ENCODE peak calls at places on chromosomes 3 and 15, in five cellular contexts. E is right atrium auricular region, W is RWPE2, S is neural progenitor cell, L is astrocyte. O is an unnamed sample.

GRCh38 chr15:29343229-29343628 is 73.6 kb upstream of the NSMCE3 start:
- DNase-seq in S (peak; percentile 54), E (no peak), W (no peak), L (no peak), O (no peak)

GRCh38 chr3:31840252-31840651 is 140.8 kb downstream of the OSBPL10 start:
- DNase-seq in L (no peak), W (no peak), S (no peak), E (no peak), O (peak; percentile 11)

GRCh38 chr15:61115679-61116078 is 113.4 kb downstream of the RORA start:
- DNase-seq in S (no peak), L (peak; percentile 23), W (no peak), E (no peak), O (no peak)

GRCh38 chr15:76330281-76330680 is 6.3 kb upstream of the ISL2 start:
- DNase-seq in W (no peak), L (no peak), E (peak; percentile 73), S (peak; percentile 76), O (no peak)

GRCh38 chr15:95447486-95447885 is 883.0 kb upstream of the NR2F2 start:
- DNase-seq in S (no peak), W (no peak), L (no peak), E (no peak), O (no peak)

GRCh38 chr3:38039899-38040261 is 872 bp downstream of the DLEC1 start:
- DNase-seq in W (no peak), E (peak; percentile 89), L (peak; percentile 25), S (peak; percentile 41), O (no peak)

GRCh38 chr3:126084667-126085180 is 800 bp upstream of the SLC41A3 start:
- DNase-seq in E (no peak), S (no peak), L (no peak), W (no peak), O (no peak)

GRCh38 chr15:92149029-92149428 is 244.7 kb upstream of the ST8SIA2 start:
- DNase-seq in E (no peak), W (peak; percentile 6), L (no peak), S (no peak), O (no peak)

GRCh38 chr3:171811913-171812321 is 1.6 kb upstream of the PLD1 start:
- DNase-seq in S (no peak), W (no peak), L (peak; percentile 48), E (no peak), O (no peak)

GRCh38 chr3:177787279-177788041 is 590.2 kb upstream of the TBL1XR1 start:
- DNase-seq in S (no peak), E (no peak), L (no peak), W (no peak), O (no peak)

GRCh38 chr3:78079514-78079913 is 1039.6 kb downstream of the ROBO2 start:
- DNase-seq in W (no peak), E (no peak), S (no peak), L (no peak), O (no peak)

GRCh38 chr3:189635385-189635784 is 4.2 kb downstream of the TP63 start:
- DNase-seq in L (no peak), W (no peak), E (no peak), S (peak; percentile 40), O (no peak)

GRCh38 chr3:45488581-45488980 is 100.2 kb downstream of the LARS2 start:
- DNase-seq in L (no peak), S (no peak), E (no peak), W (no peak), O (no peak)

GRCh38 chr3:45489730-45490309 is 101.4 kb downstream of the LARS2 start:
- DNase-seq in E (no peak), L (peak; percentile 18), S (no peak), W (no peak), O (no peak)

GRCh38 chr3:45487508-45487907 is 99.1 kb downstream of the LARS2 start:
- DNase-seq in E (no peak), S (no peak), L (no peak), W (no peak), O (no peak)

GRCh38 chr3:45486136-45486535 is 97.8 kb downstream of the LARS2 start:
- DNase-seq in W (no peak), L (peak; percentile 38), E (no peak), S (no peak), O (no peak)

DNA sequence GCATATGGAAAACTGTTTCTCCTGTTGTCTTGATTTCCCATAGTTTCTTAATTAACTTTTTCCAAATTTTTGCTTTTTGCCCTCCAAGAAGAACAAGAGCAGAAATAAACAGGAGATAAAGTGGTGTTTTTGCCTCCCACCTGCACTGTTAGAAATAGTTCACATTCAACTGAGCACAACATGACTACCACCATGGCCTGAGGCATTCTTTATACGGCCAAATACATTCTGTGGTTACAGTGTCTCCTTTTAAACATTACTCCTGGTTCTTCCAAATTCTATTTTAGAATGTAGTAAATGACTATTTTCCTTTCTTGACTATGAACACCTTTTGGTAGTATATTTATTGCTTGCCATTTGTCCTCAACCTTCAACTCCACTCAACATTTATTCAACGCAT is 98.5 kb downstream of the LARS2 start:
- DNase-seq in W (no peak), S (no peak), E (no peak), L (peak; percentile 44), O (no peak)
- H3K4me1 ChIP-seq in W (peaks cover 16% of the 10 kb centered on the region), S (no peaks in the 10 kb centered on the region), E (no peaks in the 10 kb centered on the region), L (peaks cover 4% of the 10 kb centered on the region), O (no peaks in the 10 kb centered on the region)

GRCh38 chr15:49621327-49622210 is 721 bp downstream of the DTWD1 start:
- DNase-seq in W (no peak), E (no peak), S (no peak), L (peak; percentile 23), O (no peak)

GRCh38 chr15:49624046-49624445 is 3.2 kb downstream of the DTWD1 start:
- DNase-seq in L (peak; percentile 94), W (no peak), S (no peak), E (no peak), O (no peak)

GRCh38 chr15:49620658-49621326 is at the start of the genes DTWD1 and FAM227B:
- DNase-seq in E (peak; percentile 95), S (peak; percentile 98), L (peak; percentile 98), W (peak; percentile 99), O (no peak)

GRCh38 chr15:49620174-49620573 is 444 bp downstream of the FAM227B start:
- DNase-seq in E (no peak), L (peak; percentile 35), W (no peak), S (no peak), O (no peak)

GRCh38 chr15:49622561-49622960 is 1.7 kb downstream of the DTWD1 start:
- DNase-seq in E (no peak), S (peak; percentile 45), W (no peak), L (peak; percentile 17), O (no peak)
- H3K4me3 ChIP-seq in E (no peak overlapping the region), S (peak overlapping the region; percentile 89), W (no peak overlapping the region), L (no peak overlapping the region), O (peak overlapping the region; percentile 65)

DNA sequence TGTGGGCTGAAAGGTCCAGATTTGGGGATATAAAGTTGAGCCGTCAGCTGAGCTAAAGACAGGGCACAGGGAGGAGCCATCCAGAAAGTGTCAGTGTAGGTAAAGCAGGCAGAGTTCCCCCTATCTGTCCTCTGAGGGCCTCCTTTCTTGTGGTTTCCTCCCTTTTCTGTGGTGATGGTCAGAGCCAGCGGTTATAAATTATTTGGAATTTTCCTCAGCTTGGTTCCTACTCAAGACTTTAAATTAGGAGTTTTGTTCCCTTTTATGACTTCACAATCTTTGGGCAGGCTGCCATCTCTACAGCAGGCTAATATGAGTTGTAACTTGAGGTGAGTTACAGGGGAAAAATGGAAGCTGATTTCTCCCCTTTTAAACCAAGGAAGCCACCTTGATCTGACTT is 55.2 kb downstream of the FLNB start:
- DNase-seq in L (peak; percentile 90), S (no peak), E (peak; percentile 71), W (no peak), O (no peak)
- H3K4me1 ChIP-seq in L (peaks cover 64% of the 10 kb centered on the region), S (peaks cover 36% of the 10 kb centered on the region), E (no peaks in the 10 kb centered on the region), W (peaks cover 75% of the 10 kb centered on the region), O (peaks cover 76% of the 10 kb centered on the region)

DNA sequence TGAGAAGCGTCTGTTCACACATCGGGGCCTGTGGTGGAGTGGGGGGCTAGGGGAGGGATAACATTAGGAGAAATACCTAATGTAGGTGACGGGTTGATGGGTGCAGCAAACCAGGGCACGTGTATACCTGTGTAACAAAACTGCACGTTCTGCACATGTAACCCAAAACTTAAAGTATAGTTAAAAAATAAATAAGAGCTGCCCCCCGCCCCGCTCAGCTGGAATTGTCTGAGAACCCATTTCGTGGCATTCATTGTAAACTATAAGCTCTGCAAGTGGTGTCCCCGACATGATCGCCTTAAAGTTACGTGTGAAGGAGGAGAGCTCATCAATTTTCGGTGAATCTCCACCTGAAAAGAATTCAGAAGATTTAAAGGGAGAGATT is 7.3 kb upstream of the LIPH start:
- DNase-seq in W (no peak), L (no peak), S (no peak), E (peak; percentile 51), O (no peak)
- H3K4me3 ChIP-seq in W (no peak overlapping the region), L (no peak overlapping the region), S (no peak overlapping the region), E (no peak overlapping the region), O (no peak overlapping the region)

GRCh38 chr15:64895285-64896065 is 16.2 kb upstream of the ANKDD1A start:
- DNase-seq in L (no peak), W (no peak), S (no peak), E (no peak), O (no peak)

GRCh38 chr15:64894395-64895056 is 17.2 kb upstream of the ANKDD1A start:
- DNase-seq in S (peak; percentile 83), E (no peak), W (no peak), L (no peak), O (no peak)

GRCh38 chr15:64898406-64898805 is 13.3 kb upstream of the ANKDD1A start:
- DNase-seq in W (no peak), L (no peak), S (no peak), E (no peak), O (no peak)

GRCh38 chr15:64896371-64897069 is 15.2 kb upstream of the ANKDD1A start:
- DNase-seq in W (no peak), S (no peak), L (no peak), E (no peak), O (no peak)

GRCh38 chr15:64897345-64897985 is 14.2 kb upstream of the ANKDD1A start:
- DNase-seq in S (no peak), L (peak; percentile 51), E (peak; percentile 87), W (no peak), O (no peak)
- H3K4me1 ChIP-seq in S (peaks cover 38% of the 10 kb centered on the region), L (peaks cover 20% of the 10 kb centered on the region), E (peaks cover 9% of the 10 kb centered on the region), W (peaks cover 31% of the 10 kb centered on the region), O (peaks cover 50% of the 10 kb centered on the region)

DNA sequence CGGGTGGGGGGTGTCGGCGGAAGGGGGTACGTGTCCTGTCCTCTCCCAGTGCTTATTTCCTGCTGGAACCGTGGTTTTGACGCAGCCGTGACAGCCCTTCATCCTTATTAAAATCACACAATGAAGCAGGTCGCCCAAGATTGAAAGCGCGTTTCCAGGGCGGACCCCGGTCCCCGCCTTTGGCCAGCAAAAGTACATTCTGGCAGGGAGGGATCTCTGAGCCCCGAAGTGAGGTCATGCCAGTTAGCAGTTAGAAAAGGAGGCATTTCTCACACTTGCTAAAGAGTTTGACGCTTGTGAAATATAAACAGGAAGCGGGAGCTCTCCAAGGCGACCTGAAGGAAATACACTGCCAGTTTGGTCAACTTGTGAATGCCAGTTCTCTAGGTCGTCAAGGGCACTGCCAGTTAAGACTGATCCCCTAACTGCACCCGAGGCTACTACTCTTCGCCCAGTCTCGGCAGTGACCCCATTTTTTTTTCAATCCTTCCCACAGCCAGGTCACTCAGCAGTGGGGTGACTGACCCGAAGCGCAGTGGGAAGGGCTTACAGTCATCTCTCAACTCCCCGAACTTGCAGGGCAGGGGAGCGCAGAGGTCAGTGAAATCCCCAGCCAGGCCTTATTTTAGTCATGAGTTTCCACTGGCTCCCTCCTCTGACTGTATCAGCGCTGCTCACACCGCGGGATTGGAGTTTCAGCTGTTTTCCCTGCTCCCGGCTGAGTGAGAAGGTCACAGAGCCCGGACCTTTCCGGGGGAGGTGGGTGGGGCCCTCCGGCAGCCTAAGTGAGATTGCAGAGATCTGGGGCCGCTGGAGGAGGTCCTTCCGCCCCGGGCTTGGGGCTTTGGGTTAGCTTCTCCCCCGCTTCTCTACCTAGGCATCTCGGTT is 2.0 kb upstream of the BHLHE40 start:
- DNase-seq in W (no peak), S (peak; percentile 64), L (peak; percentile 82), E (peak; percentile 95), O (peak; percentile 95)
- H3K4me3 ChIP-seq in W (peak overlapping the region; percentile 35), S (peak overlapping the region; percentile 61), L (peak overlapping the region; percentile 71), E (peak overlapping the region; percentile 87), O (peak overlapping the region; percentile 76)

GRCh38 chr3:187930021-187930420 is 184.8 kb upstream of the BCL6 start:
- DNase-seq in W (no peak), S (no peak), L (no peak), E (no peak), O (no peak)
- H3K4me1 ChIP-seq in W (no peaks in the 10 kb centered on the region), S (no peaks in the 10 kb centered on the region), L (no peaks in the 10 kb centered on the region), E (no peaks in the 10 kb centered on the region), O (no peaks in the 10 kb centered on the region)